ENCODE peak calls at places on chromosomes 13 and 19, in six cellular contexts. S is IMR-90, Z is neuronal stem cell, R is mesenchymal stem cell, I is H1, C is trophoblast cell. M is an unnamed sample.

GRCh38 chr19:41175825-41176734 is 16.9 kb upstream of the CYP2S1 start:
- DNase-seq in S (peak), Z (no peak), R (peak), I (peak), C (peak), M (peak)

GRCh38 chr19:5292453-5292842 is 48.2 kb downstream of the PTPRS start:
- DNase-seq in S (peak), Z (no peak), R (no peak), I (no peak), C (no peak), M (no peak)

GRCh38 chr13:71079638-71080037 is 787.4 kb downstream of the DACH1 start:
- DNase-seq in S (no peak), Z (no peak), R (no peak), I (no peak), C (no peak), M (no peak)

GRCh38 chr13:65159803-65160202 is 2070.3 kb downstream of the PCDH9 start:
- DNase-seq in S (no peak), Z (no peak), R (no peak), I (no peak), C (no peak), M (no peak)

GRCh38 chr19:2041686-2042484 is 9.2 kb downstream of the MKNK2 start:
- DNase-seq in S (peak), Z (peak), R (peak), I (peak), C (peak), M (peak)

GRCh38 chr13:21735621-21736401 is 64.9 kb downstream of the FGF9 start:
- DNase-seq in S (no peak), Z (no peak), R (no peak), I (no peak), C (no peak), M (no peak)

GRCh38 chr13:101552286-101552685 is 99.8 kb downstream of the ITGBL1 start:
- DNase-seq in S (no peak), Z (no peak), R (no peak), I (no peak), C (no peak), M (no peak)

GRCh38 chr13:58712191-58712590 is 1080.6 kb downstream of the PCDH17 start:
- DNase-seq in S (no peak), Z (peak), R (no peak), I (peak), C (no peak), M (peak)

GRCh38 chr19:12985049-12985776 is 10.1 kb upstream of the NFIX start:
- DNase-seq in S (peak), Z (no peak), R (peak), I (no peak), C (peak), M (peak)

GRCh38 chr19:10418281-10419199 is 1.8 kb upstream of the PDE4A start:
- DNase-seq in S (no peak), Z (peak), R (no peak), I (no peak), C (no peak), M (peak)

GRCh38 chr13:112132142-112132541 is 65.2 kb downstream of the SOX1 start:
- DNase-seq in S (no peak), Z (no peak), R (no peak), I (no peak), C (no peak), M (no peak)

GRCh38 chr13:25719666-25720065 is 332.1 kb downstream of the SHISA2 start:
- DNase-seq in S (no peak), Z (no peak), R (no peak), I (no peak), C (no peak), M (no peak)

GRCh38 chr13:90683711-90684131 is 663.8 kb upstream of the MIR17HG start:
- DNase-seq in S (peak), Z (no peak), R (peak), I (no peak), C (no peak), M (no peak)

GRCh38 chr13:25657062-25657588 is 285.4 kb downstream of the ATP8A2 start:
- DNase-seq in S (no peak), Z (no peak), R (no peak), I (no peak), C (no peak), M (no peak)

GRCh38 chr19:15836345-15836594 is 20.8 kb upstream of the OR10H1 start:
- DNase-seq in S (peak), Z (no peak), R (no peak), I (no peak), C (no peak), M (no peak)

GRCh38 chr19:49680473-49681351 is 3.6 kb downstream of the PRMT1 start:
- DNase-seq in S (peak), Z (peak), R (peak), I (peak), C (peak), M (peak)

GRCh38 chr19:6577410-6578125 is 13.4 kb downstream of the CD70 start:
- DNase-seq in S (no peak), Z (no peak), R (no peak), I (no peak), C (peak), M (peak)

GRCh38 chr19:38015771-38016170 is 108.8 kb downstream of the SIPA1L3 start:
- DNase-seq in S (no peak), Z (no peak), R (no peak), I (no peak), C (no peak), M (no peak)

GRCh38 chr19:27674701-27675100 is 1538.2 kb downstream of the UQCRFS1 start:
- DNase-seq in S (no peak), Z (no peak), R (no peak), I (no peak), C (no peak), M (no peak)

GRCh38 chr13:79655509-79655908 is 174.6 kb downstream of the NDFIP2 start:
- DNase-seq in S (no peak), Z (no peak), R (no peak), I (no peak), C (no peak), M (no peak)

GRCh38 chr19:3788991-3789778 is 3.0 kb upstream of the MATK start:
- DNase-seq in S (no peak), Z (no peak), R (no peak), I (no peak), C (no peak), M (peak)

GRCh38 chr13:48643159-48643558 is 10.6 kb upstream of the CYSLTR2 start:
- DNase-seq in S (no peak), Z (no peak), R (no peak), I (no peak), C (no peak), M (no peak)

GRCh38 chr13:21243843-21244184 is 67.4 kb downstream of the MRPL57 start:
- DNase-seq in S (no peak), Z (no peak), R (no peak), I (no peak), C (no peak), M (no peak)

GRCh38 chr13:43269037-43269476 is 245.7 kb downstream of the DNAJC15 start:
- DNase-seq in S (peak), Z (no peak), R (peak), I (no peak), C (peak), M (no peak)

GRCh38 chr13:29849731-29850212 is 645 bp downstream of the UBL3 start:
- DNase-seq in S (peak), Z (no peak), R (peak), I (no peak), C (peak), M (peak)

GRCh38 chr13:93224545-93224944 is 2.1 kb upstream of the GPC6 start:
- DNase-seq in S (peak), Z (peak), R (peak), I (no peak), C (no peak), M (peak)

GRCh38 chr19:703651-704446 is 4.9 kb upstream of the PALM start:
- DNase-seq in S (peak), Z (peak), R (peak), I (peak), C (peak), M (peak)

GRCh38 chr19:49988433-49988832 is 27.5 kb upstream of the SIGLEC11 start:
- DNase-seq in S (peak), Z (no peak), R (peak), I (no peak), C (no peak), M (no peak)

GRCh38 chr19:15101479-15102082 is 5.6 kb upstream of the SYDE1 start:
- DNase-seq in S (peak), Z (no peak), R (peak), I (no peak), C (peak), M (peak)

GRCh38 chr13:47723898-47724297 is 277.2 kb downstream of the SUCLA2 start:
- DNase-seq in S (no peak), Z (no peak), R (no peak), I (no peak), C (no peak), M (no peak)

GRCh38 chr13:95269756-95270155 is 31.5 kb downstream of the ABCC4 start:
- DNase-seq in S (no peak), Z (no peak), R (no peak), I (no peak), C (no peak), M (no peak)

GRCh38 chr13:23899555-23899954 is 2.3 kb upstream of the C1QTNF9B start:
- DNase-seq in S (peak), Z (no peak), R (peak), I (no peak), C (peak), M (no peak)

GRCh38 chr19:13588953-13589833 is 82.9 kb upstream of the CACNA1A start:
- DNase-seq in S (peak), Z (peak), R (peak), I (peak), C (peak), M (peak)

GRCh38 chr19:2624537-2625091 is 77.9 kb downstream of the GNG7 start:
- DNase-seq in S (no peak), Z (no peak), R (no peak), I (no peak), C (peak), M (peak)

GRCh38 chr13:64855506-64855905 is 2374.6 kb downstream of the PCDH9 start:
- DNase-seq in S (peak), Z (no peak), R (peak), I (no peak), C (no peak), M (no peak)

DNA sequence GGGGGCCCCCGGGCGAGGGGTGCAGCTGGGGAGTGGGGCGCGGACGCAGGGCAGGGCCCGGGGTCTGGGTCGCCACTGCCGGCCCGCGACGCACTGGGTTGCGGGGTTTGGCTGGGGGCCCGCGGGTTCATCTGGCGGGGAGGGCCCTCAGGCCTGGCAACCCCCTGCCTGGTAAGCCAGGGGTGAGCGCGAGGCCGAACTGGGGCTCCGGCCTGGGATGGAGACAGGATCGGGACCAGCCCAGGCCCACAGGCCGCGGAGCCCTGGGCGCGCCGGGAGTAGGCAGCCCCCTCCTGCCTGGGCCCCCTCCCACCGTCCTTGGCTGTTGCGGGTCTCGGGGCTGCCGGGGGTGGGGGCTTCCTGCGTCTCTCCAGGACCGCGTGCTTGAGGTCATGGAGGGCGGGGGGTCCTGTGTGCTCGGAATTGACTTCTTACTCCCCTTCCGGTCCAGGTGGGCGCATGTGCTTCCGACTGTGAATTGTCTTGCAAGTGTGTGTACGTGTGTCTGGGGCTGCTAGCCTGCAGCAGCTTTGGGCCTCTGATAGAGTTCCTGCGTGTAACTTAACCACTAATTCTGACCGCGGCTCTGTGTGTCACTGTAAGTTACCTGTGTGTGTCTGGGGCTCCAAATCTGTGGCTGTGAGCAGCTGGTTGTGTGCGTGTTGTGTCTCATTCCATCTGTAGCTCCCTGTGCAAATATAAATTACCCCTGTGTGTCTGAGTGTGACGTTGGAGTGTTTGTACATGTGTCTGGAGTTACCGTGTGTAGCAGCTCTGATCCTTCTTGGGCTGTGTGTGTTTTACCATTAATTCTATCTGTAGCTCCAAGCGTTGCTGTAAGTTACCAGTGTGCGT is 751 bp downstream of the GRAMD1A start:
- DNase-seq in S (peak), Z (no peak), R (peak), I (peak), C (peak), M (peak)
- H2BK120ac ChIP-seq in S (no peak), Z (no peak), R (peak), I (peak), C (peak), M (no peak)

GRCh38 chr13:28441533-28441928 is 53.4 kb downstream of the FLT1 start:
- DNase-seq in S (no peak), Z (no peak), R (no peak), I (no peak), C (no peak), M (no peak)
- H3K14ac ChIP-seq in S (no peak), Z (no peak), R (no peak), I (no peak), C (no peak), M (no peak)

DNA sequence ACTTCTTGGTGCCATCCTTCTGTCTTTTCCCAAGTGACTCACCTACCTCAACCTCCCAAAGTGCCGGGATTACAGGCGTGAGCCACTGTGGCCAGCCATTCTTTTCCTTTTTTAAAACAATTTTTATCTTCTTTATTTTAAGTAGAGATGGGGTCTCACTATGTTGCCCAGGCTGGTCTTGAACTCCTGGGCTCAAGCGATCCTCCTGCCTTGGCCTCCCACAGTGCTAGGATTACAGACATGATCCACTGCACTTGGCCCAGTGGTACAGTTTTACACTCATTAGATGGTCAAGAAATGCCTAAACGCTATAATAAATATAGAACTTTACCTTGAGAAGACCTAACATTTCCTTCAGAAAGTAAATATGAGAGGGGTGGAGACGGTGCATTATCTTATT is 24.5 kb downstream of the GP6 start:
- DNase-seq in S (no peak), Z (no peak), R (no peak), I (no peak), C (no peak), M (no peak)
- H2BK5ac ChIP-seq in S (no peak), Z (no peak), R (no peak), I (no peak), C (no peak), M (no peak)

DNA sequence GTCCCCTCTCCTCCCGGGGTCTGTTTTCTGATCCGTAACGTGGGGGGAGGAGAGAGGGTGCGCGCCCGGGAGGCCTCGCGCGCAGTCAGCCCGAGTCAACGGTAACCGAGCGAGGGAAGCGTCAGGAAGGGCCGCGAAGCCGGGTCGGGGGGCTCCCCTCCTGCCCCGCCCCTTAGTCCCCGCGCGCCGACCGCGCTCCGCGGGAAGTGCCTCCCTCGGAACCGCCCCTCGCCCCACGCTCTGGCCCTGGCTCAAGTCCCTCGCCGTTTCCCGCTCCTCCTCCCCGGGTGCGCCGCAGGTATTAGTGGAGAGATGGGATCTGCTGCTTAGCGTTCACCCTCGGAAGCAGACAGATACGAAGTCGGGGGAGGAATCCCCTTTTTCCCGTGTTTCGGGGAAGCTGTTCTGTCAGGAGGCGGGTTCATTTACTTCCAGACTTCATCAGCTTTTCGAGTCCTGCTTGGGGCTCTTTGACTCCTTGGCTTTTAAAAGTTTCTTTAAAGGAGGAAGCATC is 770 bp downstream of the HNRNPM start:
- DNase-seq in S (no peak), Z (peak), R (peak), I (no peak), C (peak), M (no peak)
- H2BK120ac ChIP-seq in S (no peak), Z (peak), R (peak), I (no peak), C (peak), M (no peak)

GRCh38 chr19:36030264-36031148 is 2.2 kb downstream of the CLIP3 start:
- DNase-seq in S (peak), Z (no peak), R (no peak), I (no peak), C (peak), M (no peak)
- H3K14ac ChIP-seq in S (no peak), Z (no peak), R (no peak), I (no peak), C (no peak), M (no peak)

DNA sequence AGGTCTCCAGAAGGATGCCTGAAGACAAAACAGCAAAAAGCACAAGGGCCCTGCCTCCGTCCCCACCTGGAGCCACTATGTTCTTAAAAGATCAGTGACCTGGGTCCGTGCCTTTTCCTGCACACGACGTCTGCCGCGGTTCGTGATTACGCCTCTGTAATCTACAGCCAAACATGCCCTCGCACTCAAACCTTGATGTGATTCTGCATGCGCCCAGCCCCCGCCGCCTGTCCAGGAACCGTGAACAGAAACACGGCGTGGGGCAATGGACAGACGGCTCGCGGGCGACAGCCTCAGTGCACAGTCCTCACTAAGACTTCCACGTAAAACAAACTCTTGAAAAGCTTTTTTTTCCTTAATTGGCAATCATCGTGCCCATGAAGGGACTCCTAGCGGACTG is 15.5 kb downstream of the C13orf46 start:
- DNase-seq in S (no peak), Z (no peak), R (no peak), I (no peak), C (no peak), M (no peak)
- H2BK5ac ChIP-seq in S (no peak), Z (no peak), R (no peak), I (no peak), C (no peak), M (no peak)

GRCh38 chr19:18419195-18419698 is at the start of gene SSBP4:
- DNase-seq in S (peak), Z (peak), R (peak), I (no peak), C (peak), M (no peak)

GRCh38 chr19:18420931-18421330 is 1.7 kb downstream of the SSBP4 start:
- DNase-seq in S (no peak), Z (no peak), R (no peak), I (no peak), C (no peak), M (no peak)

GRCh38 chr19:18421371-18421959 is 2.3 kb downstream of the SSBP4 start:
- DNase-seq in S (no peak), Z (no peak), R (no peak), I (no peak), C (no peak), M (no peak)

GRCh38 chr19:18418725-18419194 is 438 bp upstream of the SSBP4 start:
- DNase-seq in S (no peak), Z (no peak), R (peak), I (no peak), C (peak), M (no peak)

DNA sequence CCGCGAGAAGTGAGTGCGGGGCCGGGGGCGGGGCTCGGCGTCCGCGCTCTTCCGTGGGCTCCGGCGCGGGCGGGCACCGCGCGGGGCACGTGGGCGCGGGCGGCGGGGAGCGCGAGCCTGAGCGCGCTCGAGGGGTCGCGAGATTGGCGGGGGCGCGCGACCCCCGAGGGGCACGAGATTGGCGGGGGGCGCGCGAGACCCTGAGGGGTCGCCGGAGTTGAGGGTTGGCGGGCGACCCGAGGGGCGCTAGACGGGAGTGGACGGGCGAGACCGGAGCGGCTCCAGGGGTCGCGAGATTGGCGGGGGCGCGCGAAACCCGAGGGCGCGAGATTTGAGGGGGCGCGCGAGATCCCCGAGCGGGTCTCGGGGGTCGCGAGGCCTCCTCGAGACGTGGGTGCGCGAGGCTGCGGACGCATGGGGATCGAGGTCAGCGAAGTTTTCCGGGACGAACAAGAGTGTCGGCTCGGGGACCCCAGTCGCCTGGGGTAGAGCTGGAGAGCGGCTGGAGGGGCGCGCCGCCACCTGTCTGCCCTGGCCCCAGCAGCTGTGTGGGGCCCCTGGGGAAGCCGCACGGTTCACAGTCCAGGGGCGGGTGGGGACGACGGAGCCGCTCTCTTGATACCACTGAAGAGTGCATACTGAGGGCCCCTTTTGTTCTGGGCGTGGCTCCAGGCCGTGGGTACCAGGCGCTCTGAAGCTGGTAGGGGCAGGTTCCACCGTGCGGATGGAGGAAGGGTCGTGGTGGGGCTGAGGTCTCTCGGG is 682 bp downstream of the SSBP4 start:
- DNase-seq in S (no peak), Z (no peak), R (peak), I (no peak), C (no peak), M (no peak)
- H2BK120ac ChIP-seq in S (peak), Z (peak), R (peak), I (no peak), C (peak), M (no peak)

DNA sequence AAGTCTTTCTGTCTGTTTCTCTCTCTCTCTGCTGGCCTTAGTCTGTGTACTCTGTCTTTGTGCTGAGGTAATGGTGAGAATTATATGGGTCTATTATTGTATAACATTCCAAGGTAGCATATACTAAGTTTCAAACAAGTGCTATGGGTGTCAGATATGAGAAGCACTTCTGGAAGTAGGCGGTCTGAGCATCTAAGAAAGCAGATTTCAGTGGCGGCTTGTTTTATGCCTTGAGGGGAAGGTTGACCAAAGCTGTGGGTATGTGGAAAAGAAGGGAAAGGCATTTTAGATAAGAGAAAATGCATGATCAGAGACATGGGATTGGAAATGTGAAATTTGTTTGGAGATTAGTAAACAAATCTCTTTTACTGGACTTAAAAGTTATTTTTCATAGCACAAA is 348.5 kb downstream of the RFC3 start:
- DNase-seq in S (no peak), Z (no peak), R (no peak), I (no peak), C (peak), M (no peak)
- H3K14ac ChIP-seq in S (no peak), Z (no peak), R (no peak), I (no peak), C (no peak), M (no peak)

M was measured in H9.